ENCODE peak calls at places on chromosome 21, in seven cellular contexts. C is ELF-1, D is prostate gland, N is left ventricle myocardium superior, W is NCI-H345, S is progenitor cell of endocrine pancreas, U is glomerular endothelial cell. H is an unnamed sample.

GRCh38 chr21:39134288-39134810 is 48.9 kb downstream of the PSMG1 start:
- DNase-seq in C (no peak), D (no peak), N (no peak), W (no peak), S (no peak), U (no peak), H (no peak)

GRCh38 chr21:44405948-44406872 is 49.1 kb upstream of the LRRC3 start:
- DNase-seq in C (no peak), D (no peak), N (no peak), W (no peak), S (no peak), U (no peak), H (no peak)

GRCh38 chr21:42347601-42348327 is 3.0 kb downstream of the TFF2 start:
- DNase-seq in C (no peak), D (no peak), N (no peak), W (no peak), S (no peak), U (no peak), H (no peak)

GRCh38 chr21:32360401-32360981 is 32.3 kb downstream of the URB1 start:
- DNase-seq in C (no peak), D (peak), N (no peak), W (peak), S (no peak), U (no peak), H (peak)

GRCh38 chr21:15682182-15682895 is 47.4 kb upstream of the USP25 start:
- DNase-seq in C (no peak), D (no peak), N (no peak), W (no peak), S (no peak), U (peak), H (peak)

GRCh38 chr21:37682908-37683307 is 233.3 kb downstream of the KCNJ6 start:
- DNase-seq in C (no peak), D (no peak), N (no peak), W (no peak), S (no peak), U (no peak), H (no peak)

GRCh38 chr21:44454747-44455523 is at the start of gene LRRC3:
- DNase-seq in C (peak), D (peak), N (peak), W (peak), S (peak), U (no peak), H (peak)

GRCh38 chr21:44527983-44528633 is 11.9 kb downstream of the KRTAP10-1 start:
- DNase-seq in C (no peak), D (no peak), N (peak), W (no peak), S (no peak), U (no peak), H (no peak)

GRCh38 chr21:14646893-14647292 is 100.8 kb upstream of the SAMSN1 start:
- DNase-seq in C (no peak), D (no peak), N (no peak), W (no peak), S (no peak), U (no peak), H (no peak)

GRCh38 chr21:34576043-34576466 is 38.9 kb downstream of the RCAN1 start:
- DNase-seq in C (no peak), D (peak), N (peak), W (no peak), S (no peak), U (no peak), H (no peak)

GRCh38 chr21:37193676-37194075 is 73.5 kb downstream of the VPS26C start:
- DNase-seq in C (peak), D (no peak), N (no peak), W (no peak), S (no peak), U (no peak), H (no peak)

GRCh38 chr21:46022551-46023107 is 41.1 kb downstream of the COL6A1 start:
- DNase-seq in C (no peak), D (no peak), N (peak), W (no peak), S (no peak), U (no peak), H (no peak)

GRCh38 chr21:36087362-36088138 is 17.7 kb downstream of the CBR1 start:
- DNase-seq in C (no peak), D (no peak), N (no peak), W (no peak), S (no peak), U (no peak), H (no peak)

GRCh38 chr21:15653710-15654109 is 76.1 kb upstream of the USP25 start:
- DNase-seq in C (no peak), D (no peak), N (no peak), W (no peak), S (no peak), U (no peak), H (no peak)

GRCh38 chr21:25422610-25423608 is 184.4 kb downstream of the MRPL39 start:
- DNase-seq in C (no peak), D (no peak), N (no peak), W (no peak), S (no peak), U (no peak), H (no peak)

GRCh38 chr21:25660233-25660632 is 21.2 kb downstream of the JAM2 start:
- DNase-seq in C (no peak), D (no peak), N (no peak), W (no peak), S (no peak), U (no peak), H (no peak)

GRCh38 chr21:45905196-45905595 is 76.4 kb upstream of the COL6A1 start:
- DNase-seq in C (no peak), D (no peak), N (no peak), W (no peak), S (no peak), U (no peak), H (no peak)

GRCh38 chr21:42456457-42456856 is 39.6 kb downstream of the RSPH1 start:
- DNase-seq in C (no peak), D (no peak), N (no peak), W (no peak), S (no peak), U (no peak), H (no peak)